ENCODE peak calls at places on chromosomes 1 and 21, in ten cellular contexts. Y is HCT116, M is IMR-90, D is endothelial cell of umbilical vein, K is kidney, C is fibroblast of lung, N is MM.1S, R is endodermal cell, U is colonic mucosa, A is mammary epithelial cell. Z is an unnamed sample.

GRCh38 chr1:64042331-64043100 is 160.9 kb upstream of the UBE2U start:
- DNase-seq in Y (no peak), M (peak; percentile 98), D (peak; percentile 43), K (no peak), C (peak; percentile 97), N (no peak), R (no peak), U (no peak), A (peak; percentile 96), Z (peak; percentile 96)

GRCh38 chr1:98323396-98323795 is 338.1 kb upstream of the SNX7 start:
- DNase-seq in Y (peak; percentile 39), M (peak; percentile 82), D (peak; percentile 76), K (no peak), C (peak; percentile 91), N (no peak), R (no peak), U (no peak), A (peak; percentile 92), Z (peak; percentile 89)

GRCh38 chr1:74412244-74412643 is 100.2 kb downstream of the LRRC53 start:
- DNase-seq in Y (no peak), M (peak; percentile 20), D (no peak), K (no peak), C (no peak), N (no peak), R (no peak), U (no peak), A (no peak), Z (no peak)

GRCh38 chr1:33342041-33342723 is 21.3 kb upstream of the A3GALT2 start:
- DNase-seq in Y (no peak), M (peak; percentile 99), D (peak; percentile 97), K (peak; percentile 85), C (peak; percentile 99), N (no peak), R (peak; percentile 92), U (peak; percentile 88), A (peak; percentile 84), Z (peak; percentile 96)

GRCh38 chr21:24217141-24217540 is 1390.1 kb downstream of the MRPL39 start:
- DNase-seq in Y (no peak), M (peak; percentile 4), D (no peak), K (no peak), C (peak; percentile 1), N (no peak), R (no peak), U (no peak), A (no peak), Z (peak; percentile 49)

GRCh38 chr1:165877940-165878556 is 50.6 kb downstream of the UCK2 start:
- DNase-seq in Y (no peak), M (no peak), D (no peak), K (no peak), C (no peak), N (no peak), R (no peak), U (no peak), A (no peak), Z (no peak)

GRCh38 chr1:183567584-183567983 is 22.7 kb downstream of the NCF2 start:
- DNase-seq in Y (no peak), M (peak; percentile 47), D (no peak), K (peak; percentile 84), C (peak; percentile 56), N (no peak), R (peak; percentile 42), U (peak; percentile 53), A (peak; percentile 80), Z (peak; percentile 80)

GRCh38 chr1:176897350-176898236 is 266.9 kb downstream of the ASTN1 start:
- DNase-seq in Y (peak; percentile 39), M (peak; percentile 61), D (peak; percentile 49), K (peak; percentile 79), C (peak; percentile 44), N (peak; percentile 76), R (peak; percentile 95), U (peak; percentile 41), A (peak; percentile 37), Z (peak; percentile 72)

GRCh38 chr1:209250970-209251636 is 332.4 kb upstream of the CAMK1G start:
- DNase-seq in Y (no peak), M (no peak), D (no peak), K (no peak), C (peak; percentile 34), N (no peak), R (no peak), U (no peak), A (no peak), Z (no peak)

GRCh38 chr1:209248649-209249279 is 334.8 kb upstream of the CAMK1G start:
- DNase-seq in Y (peak; percentile 59), M (peak; percentile 54), D (peak; percentile 74), K (no peak), C (peak; percentile 42), N (peak; percentile 88), R (peak; percentile 90), U (peak; percentile 55), A (peak; percentile 56), Z (peak; percentile 97)

GRCh38 chr1:209246660-209247059 is 336.9 kb upstream of the CAMK1G start:
- DNase-seq in Y (no peak), M (peak; percentile 5), D (no peak), K (no peak), C (peak; percentile 37), N (no peak), R (no peak), U (no peak), A (peak; percentile 34), Z (peak; percentile 98)

GRCh38 chr1:209249785-209250441 is 333.6 kb upstream of the CAMK1G start:
- DNase-seq in Y (no peak), M (no peak), D (no peak), K (no peak), C (no peak), N (no peak), R (no peak), U (no peak), A (no peak), Z (no peak)

DNA sequence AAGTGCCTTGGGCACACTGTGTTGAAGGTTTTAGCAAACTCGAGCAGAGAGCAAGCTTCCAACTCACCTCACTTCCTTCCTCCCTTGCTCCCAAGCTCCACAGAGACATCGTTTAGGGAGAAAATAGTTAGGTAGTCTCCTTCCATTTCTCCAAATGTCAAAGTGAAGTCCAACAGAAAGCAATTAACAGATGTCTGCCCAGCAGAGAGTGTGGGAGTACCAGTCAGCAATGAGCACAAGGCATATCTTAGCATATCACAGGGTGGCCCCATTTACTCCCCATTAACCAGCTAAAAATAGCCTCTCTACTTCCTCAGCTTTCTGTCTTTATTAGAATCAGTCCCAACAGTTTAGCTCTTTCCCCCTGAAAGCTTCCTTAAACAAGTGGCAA is 334.2 kb upstream of the CAMK1G start:
- DNase-seq in Y (no peak), M (no peak), D (no peak), K (no peak), C (no peak), N (no peak), R (peak; percentile 59), U (no peak), A (no peak), Z (no peak)
- H3K9ac ChIP-seq in Y (no peak overlapping the region), M (no peak overlapping the region), D (no peak overlapping the region), K (no peak overlapping the region), C (no peak overlapping the region), N (no peak overlapping the region), R (no peak overlapping the region), U (no peak overlapping the region), A (no peak overlapping the region), Z (no peak overlapping the region)

GRCh38 chr21:41374867-41375533 is 13.2 kb downstream of the MX2 start:
- DNase-seq in Y (no peak), M (no peak), D (no peak), K (no peak), C (no peak), N (no peak), R (peak; percentile 36), U (no peak), A (peak; percentile 62), Z (no peak)

GRCh38 chr21:41374177-41374712 is 12.4 kb downstream of the MX2 start:
- DNase-seq in Y (no peak), M (no peak), D (no peak), K (no peak), C (no peak), N (no peak), R (peak; percentile 17), U (no peak), A (no peak), Z (no peak)

GRCh38 chr21:41371698-41372030 is 9.8 kb downstream of the MX2 start:
- DNase-seq in Y (no peak), M (no peak), D (no peak), K (no peak), C (no peak), N (no peak), R (no peak), U (no peak), A (no peak), Z (no peak)

GRCh38 chr21:41373253-41373652 is 11.4 kb downstream of the MX2 start:
- DNase-seq in Y (no peak), M (no peak), D (no peak), K (no peak), C (no peak), N (no peak), R (peak; percentile 22), U (no peak), A (no peak), Z (no peak)

GRCh38 chr21:41373769-41374168 is 11.9 kb downstream of the MX2 start:
- DNase-seq in Y (no peak), M (no peak), D (no peak), K (no peak), C (no peak), N (no peak), R (peak; percentile 21), U (no peak), A (no peak), Z (no peak)
- TF ChIP-seq CTCF in Y (no peak), M (no peak), D (no peak), K (no peak), C (no peak), N (no peak), R (no peak), U (no peak), A (no peak), Z (no peak)

DNA sequence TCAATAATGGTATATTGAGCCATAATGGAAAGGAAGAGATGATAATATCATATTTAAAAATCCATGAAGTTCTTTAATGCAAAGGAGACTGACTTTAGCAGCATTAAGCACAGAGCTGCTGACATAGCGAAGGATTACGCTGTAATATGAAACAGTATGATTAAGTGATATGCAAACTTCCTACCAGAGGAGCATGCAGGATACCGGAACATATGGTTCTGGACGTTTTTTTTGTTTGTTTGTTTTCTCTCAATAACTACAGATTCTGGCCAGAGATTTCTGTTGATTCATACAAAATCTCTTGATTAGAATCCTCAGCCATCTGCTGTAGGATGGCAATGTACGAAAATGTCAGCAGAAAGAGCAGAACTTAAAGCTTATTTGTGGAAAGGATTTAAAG is 970.8 kb downstream of the KCNT2 start:
- DNase-seq in Y (no peak), M (peak; percentile 28), D (no peak), K (no peak), C (no peak), N (no peak), R (no peak), U (no peak), A (no peak), Z (peak; percentile 51)
- H3K9ac ChIP-seq in Y (no peak overlapping the region), M (no peak overlapping the region), D (no peak overlapping the region), K (no peak overlapping the region), C (no peak overlapping the region), N (no peak overlapping the region), R (no peak overlapping the region), U (no peak overlapping the region), A (no peak overlapping the region), Z (no peak overlapping the region)

DNA sequence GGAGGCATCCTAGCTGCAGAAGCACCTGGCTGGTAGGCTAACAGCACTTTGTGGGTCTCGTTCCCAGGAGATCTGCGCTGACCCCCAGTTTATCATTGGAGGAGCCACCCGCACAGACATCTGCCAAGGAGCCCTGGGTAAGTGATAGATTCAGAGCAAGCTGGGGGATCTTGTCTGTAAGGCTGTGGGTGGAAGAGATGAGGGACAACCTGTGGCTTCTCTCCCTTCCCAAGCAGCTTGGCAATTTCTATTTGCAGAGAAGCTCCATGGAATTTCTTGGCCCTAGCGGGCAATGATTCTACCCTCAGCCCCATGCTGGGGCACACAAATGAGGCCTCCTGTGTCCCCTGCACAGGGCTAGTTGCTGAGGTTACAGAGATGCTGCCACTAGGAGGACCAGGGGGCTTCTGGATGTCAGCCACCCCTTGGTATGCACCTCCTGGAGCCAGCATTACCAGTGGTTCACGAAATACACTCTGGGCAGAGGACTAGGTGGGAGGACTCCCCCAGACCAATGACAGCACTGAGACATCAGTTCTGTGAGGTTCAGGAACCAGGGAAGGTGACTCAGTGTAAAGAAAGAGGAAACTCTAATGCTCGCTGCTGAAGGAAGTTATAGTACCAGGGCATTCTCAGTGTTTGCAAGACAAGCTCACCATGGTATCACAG is 5.5 kb downstream of the CAPN2 start:
- DNase-seq in Y (no peak), M (peak; percentile 53), D (no peak), K (no peak), C (no peak), N (no peak), R (peak; percentile 74), U (no peak), A (no peak), Z (peak; percentile 62)
- TF ChIP-seq CTCF in Y (no peak), M (no peak), D (no peak), K (no peak), C (no peak), N (no peak), R (peak; percentile 50), U (no peak), A (no peak), Z (no peak)

Z was measured in PC-3.